ENCODE peak calls at places on chromosomes 12 and 14, in nine cellular contexts. One of them, this sample, is unnamed.

GRCh38 chr12:51009038-51009437 is 17.1 kb downstream of the SLC11A2 start:
- DNase-seq in ascending aorta: peak; percentile 51
- DNase-seq in fibroblast of pulmonary artery: peak; percentile 22
- DNase-seq in IMR-90: no peak
- DNase-seq in GM23248: no peak
- DNase-seq in SK-N-SH: no peak
- DNase-seq in heart right ventricle: peak; percentile 41
- DNase-seq in neuronal stem cell: no peak
- DNase-seq in fibroblast of the aortic adventitia: no peak
- DNase-seq in this sample: no peak

GRCh38 chr12:3061129-3061857 is 15.9 kb upstream of the TSPAN9 start:
- DNase-seq in IMR-90: peak; percentile 48
- DNase-seq in fibroblast of the aortic adventitia: peak; percentile 81
- DNase-seq in ascending aorta: no peak
- DNase-seq in heart right ventricle: no peak
- DNase-seq in GM23248: peak; percentile 83
- DNase-seq in neuronal stem cell: no peak
- DNase-seq in fibroblast of pulmonary artery: no peak
- DNase-seq in SK-N-SH: no peak
- DNase-seq in this sample: no peak

GRCh38 chr12:92582466-92582865 is 120.3 kb upstream of the PLEKHG7 start:
- DNase-seq in heart right ventricle: no peak
- DNase-seq in neuronal stem cell: no peak
- DNase-seq in IMR-90: no peak
- DNase-seq in fibroblast of the aortic adventitia: peak; percentile 7
- DNase-seq in fibroblast of pulmonary artery: no peak
- DNase-seq in ascending aorta: no peak
- DNase-seq in GM23248: no peak
- DNase-seq in SK-N-SH: no peak
- DNase-seq in this sample: no peak

GRCh38 chr12:26434299-26434915 is 239.0 kb downstream of the SSPN start:
- DNase-seq in SK-N-SH: peak; percentile 52
- DNase-seq in heart right ventricle: no peak
- DNase-seq in neuronal stem cell: peak; percentile 21
- DNase-seq in fibroblast of pulmonary artery: peak; percentile 76
- DNase-seq in ascending aorta: no peak
- DNase-seq in IMR-90: peak; percentile 68
- DNase-seq in fibroblast of the aortic adventitia: peak; percentile 73
- DNase-seq in GM23248: peak; percentile 86
- DNase-seq in this sample: peak; percentile 67

GRCh38 chr12:72098622-72099021 is 160.0 kb downstream of the TPH2 start:
- DNase-seq in GM23248: no peak
- DNase-seq in neuronal stem cell: no peak
- DNase-seq in heart right ventricle: no peak
- DNase-seq in SK-N-SH: no peak
- DNase-seq in ascending aorta: no peak
- DNase-seq in fibroblast of the aortic adventitia: no peak
- DNase-seq in IMR-90: peak; percentile 2
- DNase-seq in fibroblast of pulmonary artery: no peak
- DNase-seq in this sample: no peak

GRCh38 chr14:51138353-51139103 is 43.6 kb upstream of the TRIM9 start:
- DNase-seq in SK-N-SH: peak; percentile 21
- DNase-seq in fibroblast of pulmonary artery: no peak
- DNase-seq in heart right ventricle: no peak
- DNase-seq in GM23248: no peak
- DNase-seq in IMR-90: no peak
- DNase-seq in fibroblast of the aortic adventitia: no peak
- DNase-seq in ascending aorta: no peak
- DNase-seq in neuronal stem cell: no peak
- DNase-seq in this sample: no peak

GRCh38 chr14:90795744-90796143 is 20.5 kb downstream of the TTC7B start:
- DNase-seq in IMR-90: peak; percentile 93
- DNase-seq in SK-N-SH: peak; percentile 70
- DNase-seq in neuronal stem cell: no peak
- DNase-seq in fibroblast of pulmonary artery: peak; percentile 81
- DNase-seq in fibroblast of the aortic adventitia: peak; percentile 79
- DNase-seq in ascending aorta: no peak
- DNase-seq in GM23248: peak; percentile 92
- DNase-seq in heart right ventricle: no peak
- DNase-seq in this sample: no peak

GRCh38 chr12:48865141-48865440 is 579 bp downstream of the RND1 start:
- DNase-seq in ascending aorta: no peak
- DNase-seq in heart right ventricle: no peak
- DNase-seq in GM23248: no peak
- DNase-seq in SK-N-SH: no peak
- DNase-seq in IMR-90: no peak
- DNase-seq in neuronal stem cell: no peak
- DNase-seq in fibroblast of the aortic adventitia: no peak
- DNase-seq in fibroblast of pulmonary artery: no peak
- DNase-seq in this sample: no peak

GRCh38 chr14:102584871-102585869 is 7.3 kb upstream of the RCOR1 start:
- DNase-seq in heart right ventricle: no peak
- DNase-seq in ascending aorta: no peak
- DNase-seq in GM23248: no peak
- DNase-seq in neuronal stem cell: peak; percentile 70
- DNase-seq in IMR-90: no peak
- DNase-seq in SK-N-SH: peak; percentile 43
- DNase-seq in fibroblast of the aortic adventitia: peak; percentile 40
- DNase-seq in fibroblast of pulmonary artery: peak; percentile 70
- DNase-seq in this sample: no peak

GRCh38 chr12:8698132-8698829 is 490 bp downstream of the RIMKLB start:
- DNase-seq in SK-N-SH: peak; percentile 86
- DNase-seq in fibroblast of the aortic adventitia: peak; percentile 45
- DNase-seq in IMR-90: peak; percentile 16
- DNase-seq in heart right ventricle: peak; percentile 58
- DNase-seq in neuronal stem cell: peak; percentile 71
- DNase-seq in fibroblast of pulmonary artery: peak; percentile 46
- DNase-seq in ascending aorta: no peak
- DNase-seq in GM23248: peak; percentile 86
- DNase-seq in this sample: peak; percentile 59

GRCh38 chr12:25830456-25830855 is 128.0 kb upstream of the RASSF8 start:
- DNase-seq in GM23248: peak; percentile 95
- DNase-seq in heart right ventricle: no peak
- DNase-seq in neuronal stem cell: no peak
- DNase-seq in fibroblast of the aortic adventitia: no peak
- DNase-seq in ascending aorta: no peak
- DNase-seq in SK-N-SH: no peak
- DNase-seq in IMR-90: no peak
- DNase-seq in fibroblast of pulmonary artery: no peak
- DNase-seq in this sample: no peak

DNA sequence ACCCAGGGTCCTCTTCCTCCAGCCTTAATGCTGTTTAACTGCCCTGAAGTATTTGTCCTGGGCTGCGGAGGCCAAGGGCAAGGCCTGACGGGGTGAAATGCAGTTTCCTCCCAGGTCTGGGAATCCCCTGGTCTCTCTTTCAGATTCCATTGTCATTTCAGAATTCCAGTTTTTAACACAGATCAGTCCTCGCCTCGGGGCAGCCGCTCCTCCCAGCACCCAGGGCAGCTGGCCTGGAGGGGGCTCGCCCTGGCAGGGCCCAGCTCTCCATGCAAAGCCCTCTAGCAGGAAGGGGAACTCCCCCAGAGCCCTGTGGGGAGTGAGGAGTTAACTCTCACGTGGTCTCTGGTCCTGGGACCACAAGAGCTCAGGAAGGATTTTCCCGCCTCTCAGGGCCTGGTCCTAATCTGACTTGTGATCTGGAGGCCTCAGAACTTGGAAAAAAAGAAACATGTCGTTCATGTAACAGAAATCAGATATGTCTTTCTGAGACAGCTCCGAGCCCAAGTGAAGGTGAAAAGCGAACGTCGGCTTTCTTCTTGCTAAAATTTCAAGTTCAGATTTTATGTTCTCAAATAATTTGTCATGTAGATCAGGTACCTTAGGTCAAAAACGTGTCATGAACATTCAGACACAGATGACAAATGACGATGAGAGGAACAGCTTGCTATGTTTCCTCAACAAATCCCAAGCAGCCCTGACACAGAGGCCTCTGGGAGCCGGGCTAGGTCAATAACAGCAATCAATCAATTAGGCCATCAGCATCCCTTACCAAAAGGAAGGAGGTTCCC is 265.5 kb upstream of the SFSWAP start:
- DNase-seq in neuronal stem cell: no peak
- DNase-seq in GM23248: no peak
- DNase-seq in SK-N-SH: no peak
- DNase-seq in fibroblast of pulmonary artery: no peak
- DNase-seq in heart right ventricle: no peak
- DNase-seq in fibroblast of the aortic adventitia: no peak
- DNase-seq in ascending aorta: no peak
- DNase-seq in IMR-90: no peak
- DNase-seq in this sample: peak; percentile 57
- H3K4me3 ChIP-seq in neuronal stem cell: no peak overlapping the region
- H3K4me3 ChIP-seq in GM23248: no peak overlapping the region
- H3K4me3 ChIP-seq in SK-N-SH: no peak overlapping the region
- H3K4me3 ChIP-seq in fibroblast of pulmonary artery: no peak overlapping the region
- H3K4me3 ChIP-seq in heart right ventricle: no peak overlapping the region
- H3K4me3 ChIP-seq in fibroblast of the aortic adventitia: no peak overlapping the region
- H3K4me3 ChIP-seq in ascending aorta: no peak overlapping the region
- H3K4me3 ChIP-seq in IMR-90: no peak overlapping the region
- H3K4me3 ChIP-seq in this sample: no peak overlapping the region

DNA sequence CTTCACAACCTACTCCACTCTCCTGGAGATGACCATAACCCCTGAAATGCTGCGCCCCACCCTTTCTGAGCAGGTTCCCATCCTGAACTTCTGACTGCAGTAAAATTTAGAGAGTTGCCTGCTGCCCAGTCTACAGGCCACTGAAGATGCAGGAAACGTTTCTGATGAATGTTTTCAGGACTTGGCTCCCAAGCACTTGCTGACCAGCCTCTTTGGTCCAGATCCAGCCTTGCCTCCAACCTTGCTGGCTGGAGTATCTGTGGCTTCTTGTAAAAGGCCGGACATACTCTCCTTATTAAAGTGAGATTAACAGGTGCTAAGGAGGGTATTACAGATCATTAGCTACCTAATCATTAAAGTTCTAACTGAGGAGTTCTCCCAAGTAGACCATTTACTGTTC is 70.3 kb upstream of the STXBP6 start:
- DNase-seq in fibroblast of the aortic adventitia: peak; percentile 54
- DNase-seq in fibroblast of pulmonary artery: no peak
- DNase-seq in GM23248: peak; percentile 40
- DNase-seq in ascending aorta: no peak
- DNase-seq in IMR-90: no peak
- DNase-seq in SK-N-SH: no peak
- DNase-seq in heart right ventricle: no peak
- DNase-seq in neuronal stem cell: no peak
- DNase-seq in this sample: no peak
- H3K4me3 ChIP-seq in fibroblast of the aortic adventitia: no peak overlapping the region
- H3K4me3 ChIP-seq in fibroblast of pulmonary artery: no peak overlapping the region
- H3K4me3 ChIP-seq in GM23248: no peak overlapping the region
- H3K4me3 ChIP-seq in ascending aorta: no peak overlapping the region
- H3K4me3 ChIP-seq in IMR-90: no peak overlapping the region
- H3K4me3 ChIP-seq in SK-N-SH: no peak overlapping the region
- H3K4me3 ChIP-seq in heart right ventricle: no peak overlapping the region
- H3K4me3 ChIP-seq in neuronal stem cell: no peak overlapping the region
- H3K4me3 ChIP-seq in this sample: no peak overlapping the region

GRCh38 chr12:101563197-101563596 is 31.6 kb upstream of the MYBPC1 start:
- DNase-seq in GM23248: no peak
- DNase-seq in heart right ventricle: no peak
- DNase-seq in fibroblast of pulmonary artery: no peak
- DNase-seq in ascending aorta: no peak
- DNase-seq in neuronal stem cell: no peak
- DNase-seq in fibroblast of the aortic adventitia: no peak
- DNase-seq in IMR-90: no peak
- DNase-seq in SK-N-SH: no peak
- DNase-seq in this sample: no peak

GRCh38 chr12:101570022-101570421 is 24.7 kb upstream of the MYBPC1 start:
- DNase-seq in GM23248: peak; percentile 54
- DNase-seq in IMR-90: peak; percentile 63
- DNase-seq in heart right ventricle: no peak
- DNase-seq in neuronal stem cell: no peak
- DNase-seq in fibroblast of the aortic adventitia: peak; percentile 58
- DNase-seq in fibroblast of pulmonary artery: peak; percentile 59
- DNase-seq in SK-N-SH: peak; percentile 4
- DNase-seq in ascending aorta: no peak
- DNase-seq in this sample: peak; percentile 2

GRCh38 chr12:101564912-101565311 is 29.9 kb upstream of the MYBPC1 start:
- DNase-seq in IMR-90: no peak
- DNase-seq in ascending aorta: no peak
- DNase-seq in fibroblast of the aortic adventitia: no peak
- DNase-seq in heart right ventricle: no peak
- DNase-seq in neuronal stem cell: no peak
- DNase-seq in fibroblast of pulmonary artery: no peak
- DNase-seq in SK-N-SH: peak; percentile 1
- DNase-seq in GM23248: no peak
- DNase-seq in this sample: peak; percentile 47

GRCh38 chr12:101567918-101568317 is 26.9 kb upstream of the MYBPC1 start:
- DNase-seq in ascending aorta: no peak
- DNase-seq in GM23248: no peak
- DNase-seq in fibroblast of pulmonary artery: no peak
- DNase-seq in IMR-90: no peak
- DNase-seq in heart right ventricle: no peak
- DNase-seq in SK-N-SH: no peak
- DNase-seq in neuronal stem cell: no peak
- DNase-seq in fibroblast of the aortic adventitia: no peak
- DNase-seq in this sample: no peak

GRCh38 chr12:101566318-101566717 is 28.5 kb upstream of the MYBPC1 start:
- DNase-seq in fibroblast of pulmonary artery: no peak
- DNase-seq in neuronal stem cell: peak; percentile 8
- DNase-seq in ascending aorta: no peak
- DNase-seq in GM23248: no peak
- DNase-seq in IMR-90: no peak
- DNase-seq in SK-N-SH: no peak
- DNase-seq in heart right ventricle: no peak
- DNase-seq in fibroblast of the aortic adventitia: no peak
- DNase-seq in this sample: no peak
- H3K4me3 ChIP-seq in fibroblast of pulmonary artery: no peak overlapping the region
- H3K4me3 ChIP-seq in neuronal stem cell: no peak overlapping the region
- H3K4me3 ChIP-seq in ascending aorta: no peak overlapping the region
- H3K4me3 ChIP-seq in GM23248: no peak overlapping the region
- H3K4me3 ChIP-seq in IMR-90: no peak overlapping the region
- H3K4me3 ChIP-seq in SK-N-SH: no peak overlapping the region
- H3K4me3 ChIP-seq in heart right ventricle: no peak overlapping the region
- H3K4me3 ChIP-seq in fibroblast of the aortic adventitia: no peak overlapping the region
- H3K4me3 ChIP-seq in this sample: no peak overlapping the region

DNA sequence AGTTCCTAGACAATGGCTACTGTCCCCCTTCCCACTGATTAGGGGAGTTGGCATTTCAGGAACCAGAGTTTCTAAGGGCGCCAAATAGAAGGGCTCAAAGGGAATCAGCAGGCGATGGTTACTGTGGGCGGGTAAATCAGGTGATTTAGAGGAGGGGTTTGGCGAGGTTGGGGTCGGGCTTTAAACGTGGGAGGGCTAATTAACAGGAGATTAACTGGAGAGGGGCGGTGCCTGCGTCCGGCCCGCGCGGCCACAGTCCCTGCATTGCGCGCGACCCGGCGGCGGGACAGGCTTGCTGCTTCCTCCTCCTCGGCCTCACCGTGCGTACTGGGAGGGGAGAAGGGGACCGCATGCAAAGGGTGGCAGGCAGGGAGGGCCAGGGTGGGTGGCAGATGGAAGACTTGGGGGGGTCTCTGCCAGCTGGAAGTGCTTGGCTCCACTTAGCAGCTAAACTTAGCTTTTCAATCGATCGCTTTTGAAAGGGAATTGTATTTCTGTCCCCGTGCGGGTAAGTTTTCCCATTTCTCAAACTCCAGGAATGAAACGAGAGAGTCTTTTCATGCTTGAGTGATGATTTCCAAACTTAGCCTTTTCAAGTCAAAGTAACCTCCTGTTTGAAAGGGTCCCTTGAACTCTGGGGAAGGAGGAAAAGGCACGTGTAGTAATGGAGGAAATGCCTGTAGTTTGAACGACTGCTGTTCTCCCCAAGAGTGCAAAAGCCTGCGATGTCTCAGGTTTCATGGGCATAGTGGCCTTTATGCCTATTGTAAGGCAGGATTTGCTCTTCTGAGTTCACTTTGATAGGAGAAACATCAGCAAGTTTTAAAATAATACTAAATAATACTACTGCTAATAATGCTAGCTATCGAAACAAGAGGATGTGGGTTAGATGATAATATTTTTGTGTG is at the start of gene MGST1:
- DNase-seq in fibroblast of the aortic adventitia: peak; percentile 69
- DNase-seq in IMR-90: peak; percentile 59
- DNase-seq in fibroblast of pulmonary artery: peak; percentile 77
- DNase-seq in SK-N-SH: peak; percentile 8
- DNase-seq in heart right ventricle: peak; percentile 29
- DNase-seq in ascending aorta: no peak
- DNase-seq in GM23248: peak; percentile 81
- DNase-seq in neuronal stem cell: peak; percentile 89
- DNase-seq in this sample: peak; percentile 24
- H3K4me3 ChIP-seq in fibroblast of the aortic adventitia: peak within 1 kb of the TSS; percentile 80
- H3K4me3 ChIP-seq in IMR-90: peak within 1 kb of the TSS; percentile 93
- H3K4me3 ChIP-seq in fibroblast of pulmonary artery: peak within 1 kb of the TSS; percentile 69
- H3K4me3 ChIP-seq in SK-N-SH: peak within 1 kb of the TSS; percentile 35
- H3K4me3 ChIP-seq in heart right ventricle: peak within 1 kb of the TSS; percentile 53
- H3K4me3 ChIP-seq in ascending aorta: peak within 1 kb of the TSS; percentile 45
- H3K4me3 ChIP-seq in GM23248: peak within 1 kb of the TSS; percentile 86
- H3K4me3 ChIP-seq in neuronal stem cell: peak within 1 kb of the TSS; percentile 90
- H3K4me3 ChIP-seq in this sample: peak within 1 kb of the TSS; percentile 11

This sample was measured in GM12865.